ENCODE peak calls at places on chromosomes 1 and 21, in five cellular contexts. T is heart right ventricle, L is ascending aorta, E is cardiac fibroblast, R is left ventricle myocardium inferior. Y is an unnamed sample.

GRCh38 chr1:186512698-186513457 is 52.0 kb upstream of the PDC start:
- DNase-seq in R (no peak), L (no peak), E (no peak), T (no peak), Y (no peak)

GRCh38 chr1:110005971-110006370 is 21.4 kb downstream of the AHCYL1 start:
- DNase-seq in L (no peak), E (peak), R (no peak), T (no peak), Y (peak)

GRCh38 chr1:179077396-179077795 is 4.5 kb upstream of the TOR3A start:
- DNase-seq in E (peak), L (no peak), R (no peak), T (no peak), Y (peak)

GRCh38 chr21:37862536-37862935 is 53.7 kb downstream of the KCNJ6 start:
- DNase-seq in L (no peak), R (no peak), E (peak), T (no peak), Y (no peak)

GRCh38 chr1:13663969-13664368 is 36.0 kb upstream of the PRDM2 start:
- DNase-seq in T (no peak), E (no peak), R (no peak), L (no peak), Y (no peak)

GRCh38 chr1:93503163-93503562 is 55.2 kb downstream of the FNBP1L start:
- DNase-seq in R (no peak), E (no peak), T (no peak), L (no peak), Y (no peak)

GRCh38 chr1:15919316-15919715 is 56.6 kb downstream of the ZBTB17 start:
- DNase-seq in L (no peak), R (no peak), T (no peak), E (peak), Y (peak)

GRCh38 chr1:240968864-240969263 is 356.9 kb upstream of the GREM2 start:
- DNase-seq in L (no peak), R (no peak), E (no peak), T (no peak), Y (no peak)

GRCh38 chr1:966603-967295 is 467 bp downstream of the PLEKHN1 start:
- DNase-seq in T (peak), R (no peak), L (peak), E (peak), Y (peak)

GRCh38 chr1:162942903-162943567 is 82.1 kb upstream of the CCDC190 start:
- DNase-seq in T (no peak), L (no peak), R (no peak), E (peak), Y (peak)

GRCh38 chr1:115326419-115326818 is 11.6 kb downstream of the NGF start:
- DNase-seq in E (no peak), T (no peak), R (no peak), L (peak), Y (no peak)

GRCh38 chr21:39523398-39523797 is 71.6 kb downstream of the SH3BGR start:
- DNase-seq in E (no peak), R (peak), T (no peak), L (no peak), Y (no peak)

GRCh38 chr1:99674665-99675064 is 28.8 kb downstream of the PALMD start:
- DNase-seq in R (no peak), T (no peak), E (peak), L (no peak), Y (no peak)

GRCh38 chr1:18840145-18840544 is 19.3 kb downstream of the TAS1R2 start:
- DNase-seq in T (no peak), E (no peak), L (no peak), R (no peak), Y (no peak)

GRCh38 chr1:77582905-77583304 is 99.6 kb downstream of the ZZZ3 start:
- DNase-seq in L (no peak), R (no peak), E (no peak), T (no peak), Y (no peak)

GRCh38 chr1:77583483-77583882 is 99.0 kb downstream of the ZZZ3 start:
- DNase-seq in R (no peak), T (no peak), L (no peak), E (no peak), Y (no peak)

GRCh38 chr1:77584884-77585283 is 97.6 kb downstream of the ZZZ3 start:
- DNase-seq in R (no peak), L (no peak), E (no peak), T (no peak), Y (no peak)

DNA sequence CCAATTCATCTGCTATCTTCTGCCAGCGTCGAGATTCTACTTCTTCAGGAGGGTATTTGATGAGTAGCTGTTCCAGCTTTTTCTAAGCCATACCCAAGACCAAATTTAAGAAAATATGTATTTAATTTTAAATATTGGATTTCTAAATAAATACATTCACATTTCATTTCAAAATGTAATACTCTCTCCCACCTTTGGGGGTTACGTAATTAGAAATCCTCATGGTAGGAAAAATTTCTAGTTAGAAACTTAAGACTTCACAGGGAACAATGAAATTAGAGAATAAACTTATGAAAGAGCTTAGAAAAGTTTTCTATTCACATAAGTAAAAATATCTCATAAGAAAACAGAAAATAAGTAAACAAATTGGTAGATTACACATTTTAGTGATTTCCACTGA is 102.9 kb downstream of the ZZZ3 start:
- DNase-seq in R (no peak), E (no peak), T (no peak), L (no peak), Y (no peak)
- TF ChIP-seq CTCF in R (no peak), E (peak), T (no peak), L (no peak), Y (no peak)

GRCh38 chr1:86942743-86943142 is 28.3 kb downstream of the HS2ST1 start:
- DNase-seq in E (no peak), R (no peak), T (no peak), L (no peak), Y (no peak)
- H3K4me3 ChIP-seq in E (no peak), R (no peak), T (no peak), L (no peak), Y (no peak)

DNA sequence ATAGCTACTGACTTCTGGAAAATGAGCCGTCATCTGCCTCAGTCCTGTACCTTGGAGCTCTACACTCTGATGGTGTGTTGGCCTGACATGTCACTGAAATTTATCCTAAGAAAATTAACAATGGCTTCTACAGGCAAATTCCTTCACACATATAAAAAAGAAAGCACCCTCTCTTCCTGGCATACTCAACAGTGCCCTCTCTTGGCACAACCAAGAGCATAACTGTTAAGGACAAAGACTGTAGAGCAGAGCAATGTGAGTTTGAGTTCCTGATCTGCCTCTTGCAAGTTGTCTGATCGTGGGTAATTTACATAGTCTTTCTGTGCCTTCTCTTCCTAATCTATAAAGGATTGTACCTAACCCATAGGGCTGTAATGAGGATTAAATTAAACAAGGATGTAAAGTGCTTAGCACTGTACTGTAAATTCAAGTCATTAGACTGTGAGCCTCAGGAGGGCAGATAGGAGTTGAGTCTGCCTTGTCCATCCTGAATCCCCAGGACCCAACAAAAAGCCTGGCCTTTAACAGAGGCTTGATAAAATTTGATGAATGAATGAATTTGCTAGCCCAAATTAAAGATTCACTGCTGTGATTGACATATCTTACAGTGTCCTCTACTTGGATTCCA is 83.5 kb downstream of the SYF2 start:
- DNase-seq in E (peak), R (no peak), T (no peak), L (no peak), Y (no peak)
- TF ChIP-seq CTCF in E (peak), R (peak), T (no peak), L (no peak), Y (peak)

GRCh38 chr21:25457411-25457810 is 149.9 kb downstream of the MRPL39 start:
- DNase-seq in E (peak), T (no peak), R (no peak), L (no peak), Y (peak)
- H3K4me3 ChIP-seq in E (no peak), T (no peak), R (no peak), L (peak), Y (no peak)

GRCh38 chr21:41830764-41831452 is 48.2 kb downstream of the PRDM15 start:
- DNase-seq in E (no peak), L (no peak), R (no peak), T (no peak), Y (no peak)

GRCh38 chr21:41831453-41831831 is 47.7 kb downstream of the PRDM15 start:
- DNase-seq in R (no peak), L (no peak), T (no peak), E (no peak), Y (no peak)

GRCh38 chr21:41834252-41834925 is 44.8 kb downstream of the PRDM15 start:
- DNase-seq in T (no peak), E (no peak), R (no peak), L (no peak), Y (no peak)

GRCh38 chr21:41833138-41834115 is 45.7 kb downstream of the PRDM15 start:
- DNase-seq in R (no peak), E (no peak), L (no peak), T (no peak), Y (no peak)

GRCh38 chr21:41832230-41833137 is 46.7 kb downstream of the PRDM15 start:
- DNase-seq in E (no peak), L (no peak), T (no peak), R (no peak), Y (no peak)
- TF ChIP-seq CTCF in E (no peak), L (no peak), T (no peak), R (no peak), Y (no peak)

DNA sequence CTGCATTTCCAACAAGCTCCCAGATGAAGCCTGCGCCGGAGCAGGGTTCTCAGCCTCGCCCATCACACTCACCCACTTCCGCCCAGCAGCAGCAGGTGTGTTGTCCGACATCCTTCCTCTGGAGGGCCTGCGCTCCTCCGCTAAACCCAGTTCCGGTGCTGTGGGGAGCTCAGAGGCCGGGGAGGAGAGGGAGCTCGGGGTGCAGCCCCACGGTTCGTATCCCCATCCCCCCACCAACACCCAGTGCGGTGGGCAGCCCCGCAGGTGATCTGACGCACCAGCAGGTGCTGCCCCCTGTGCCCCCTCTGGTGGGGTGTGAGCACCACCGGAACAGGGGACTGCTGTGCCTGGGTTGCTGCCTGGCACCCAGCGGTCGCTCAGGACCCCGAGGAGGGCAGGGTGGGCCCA is 3.4 kb upstream of the PEX10 start:
- DNase-seq in R (no peak), E (no peak), L (no peak), T (peak), Y (no peak)
- H3K4me3 ChIP-seq in R (no peak), E (no peak), L (no peak), T (no peak), Y (no peak)

GRCh38 chr1:200981278-200981677 is 42.2 kb downstream of the KIF21B start:
- DNase-seq in T (no peak), R (no peak), E (no peak), L (no peak), Y (no peak)

GRCh38 chr1:200980452-200980772 is 43.1 kb downstream of the KIF21B start:
- DNase-seq in L (no peak), E (no peak), R (no peak), T (no peak), Y (no peak)

GRCh38 chr1:200980873-200981272 is 42.6 kb downstream of the KIF21B start:
- DNase-seq in T (no peak), E (no peak), L (no peak), R (no peak), Y (no peak)

GRCh38 chr1:200983035-200983561 is 40.4 kb downstream of the KIF21B start:
- DNase-seq in R (no peak), T (no peak), L (no peak), E (no peak), Y (no peak)

DNA sequence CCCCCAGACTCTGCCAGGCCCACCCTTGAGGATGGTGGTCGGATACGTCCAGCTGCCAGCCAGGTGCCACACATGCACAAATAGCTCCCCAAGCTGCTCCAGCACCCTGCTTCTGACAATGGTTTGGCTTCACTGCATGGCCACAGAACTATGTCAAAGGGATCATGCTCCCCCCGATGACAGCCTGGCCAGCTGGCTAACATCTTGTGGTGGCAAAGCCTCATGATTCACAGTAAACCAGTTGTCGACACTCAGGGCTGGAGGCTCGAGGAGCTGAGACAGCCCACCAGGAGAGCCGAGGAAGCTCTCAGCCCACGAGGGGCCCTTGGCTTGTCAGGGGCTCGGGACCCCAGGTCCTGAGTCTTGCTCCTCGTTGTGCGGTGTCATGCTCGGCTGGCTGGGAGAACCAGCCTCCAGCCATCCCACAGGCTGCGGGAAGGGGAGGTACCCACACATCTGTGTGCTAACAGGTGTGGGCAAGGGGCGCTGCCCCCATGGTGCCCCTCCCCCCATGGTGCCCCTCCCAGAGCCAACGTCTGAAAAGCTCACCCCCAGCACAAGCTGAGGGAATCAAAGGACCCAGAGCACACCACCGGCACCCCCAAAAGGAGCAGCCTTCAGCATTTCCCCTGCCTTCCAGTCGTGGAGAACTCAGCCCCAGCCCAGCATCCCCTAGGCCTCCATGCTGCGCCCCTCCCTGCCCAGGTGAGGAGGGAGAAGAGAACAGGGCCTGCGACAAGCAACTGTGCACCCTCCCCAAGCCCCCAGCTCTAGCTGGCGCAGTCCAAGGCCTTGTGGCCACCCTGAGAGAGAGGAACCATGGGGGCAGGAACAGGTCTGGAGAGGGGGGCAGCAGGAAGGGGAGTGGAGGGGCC is 41.2 kb downstream of the KIF21B start:
- DNase-seq in L (no peak), R (no peak), T (no peak), E (peak), Y (peak)
- TF ChIP-seq CTCF in L (no peak), R (no peak), T (no peak), E (no peak), Y (no peak)

GRCh38 chr1:55426619-55427018 is 211.5 kb upstream of the USP24 start:
- DNase-seq in L (no peak), T (no peak), E (no peak), R (no peak), Y (no peak)
- H3K4me3 ChIP-seq in L (no peak), T (no peak), E (no peak), R (no peak), Y (no peak)

GRCh38 chr1:125118147-125118993 is 3933.6 kb downstream of the SRGAP2C start:
- DNase-seq in L (no peak), T (no peak), R (no peak), E (no peak), Y (no peak)
- TF ChIP-seq CTCF in L (no peak), T (no peak), R (no peak), E (no peak), Y (no peak)

Y was measured in AG10803.